ENCODE peak calls at places on chromosomes 1 and 21, in five cellular contexts. S, C, F, D and U are unnamed samples.
A peak's percentile ranks its signal among the peaks of the same experiment; 100 is the strongest.

GRCh38 chr21:33434770-33435360 is 31.7 kb downstream of the IFNGR2 start:
- DNase-seq in S (no peak), C (peak; percentile 99), F (no peak), D (no peak), U (no peak)

GRCh38 chr1:46065405-46065804 is 67.0 kb downstream of the PIK3R3 start:
- DNase-seq in S (no peak), C (no peak), F (peak; percentile 18), D (no peak), U (no peak)

GRCh38 chr1:155892801-155893200 is 18.3 kb downstream of the RIT1 start:
- DNase-seq in S (no peak), C (no peak), F (peak; percentile 37), D (no peak), U (no peak)

GRCh38 chr1:230812568-230812967 is 55.8 kb downstream of the C1orf198 start:
- DNase-seq in S (no peak), C (no peak), F (no peak), D (no peak), U (no peak)

GRCh38 chr1:41474490-41475271 is 9.8 kb downstream of the EDN2 start:
- DNase-seq in S (no peak), C (no peak), F (no peak), D (no peak), U (no peak)

GRCh38 chr1:27487927-27488522 is 1.9 kb downstream of the WASF2 start:
- DNase-seq in S (no peak), C (no peak), F (no peak), D (no peak), U (no peak)

GRCh38 chr1:66984491-66984890 is 59.7 kb downstream of the MIER1 start:
- DNase-seq in S (no peak), C (peak; percentile 62), F (no peak), D (no peak), U (no peak)

GRCh38 chr1:41516168-41516961 is 31.9 kb upstream of the EDN2 start:
- DNase-seq in S (peak; percentile 55), C (no peak), F (peak; percentile 67), D (peak; percentile 98), U (peak; percentile 62)

GRCh38 chr1:182120411-182121258 is 59.1 kb upstream of the ZNF648 start:
- DNase-seq in S (peak; percentile 91), C (no peak), F (no peak), D (no peak), U (no peak)

GRCh38 chr1:119331915-119332314 is 36.7 kb upstream of the HAO2 start:
- DNase-seq in S (no peak), C (no peak), F (no peak), D (no peak), U (no peak)

GRCh38 chr1:156048663-156049258 is 4.8 kb downstream of the UBQLN4 start:
- DNase-seq in S (no peak), C (no peak), F (no peak), D (no peak), U (no peak)

GRCh38 chr1:157496121-157496526 is 56.2 kb downstream of the FCRL5 start:
- DNase-seq in S (peak; percentile 36), C (no peak), F (peak; percentile 26), D (peak; percentile 58), U (peak; percentile 71)

GRCh38 chr1:43525995-43526394 is 4.7 kb upstream of the PTPRF start:
- DNase-seq in S (no peak), C (no peak), F (peak; percentile 67), D (no peak), U (no peak)

GRCh38 chr1:165577707-165578106 is 33.9 kb downstream of the LRRC52 start:
- DNase-seq in S (no peak), C (no peak), F (no peak), D (no peak), U (no peak)

GRCh38 chr1:12028957-12029511 is 9.7 kb downstream of the MIIP start:
- DNase-seq in S (no peak), C (no peak), F (no peak), D (no peak), U (no peak)
- TF ChIP-seq YY1 in S (no peak), C (no peak), F (no peak), D (no peak), U (no peak)

GRCh38 chr1:241902376-241903067 is 54.5 kb downstream of the EXO1 start:
- DNase-seq in S (no peak), C (no peak), F (no peak), D (no peak), U (no peak)
- TF ChIP-seq EZH2 in S (no peak), C (no peak), F (no peak), D (no peak), U (no peak)

GRCh38 chr21:42038826-42039425 is 28.8 kb upstream of the ZBTB21 start:
- DNase-seq in S (no peak), C (no peak), F (no peak), D (no peak), U (no peak)
- H3K9ac ChIP-seq in S (no peak overlapping the region), C (no peak overlapping the region), F (no peak overlapping the region), D (no peak overlapping the region), U (no peak overlapping the region)

DNA sequence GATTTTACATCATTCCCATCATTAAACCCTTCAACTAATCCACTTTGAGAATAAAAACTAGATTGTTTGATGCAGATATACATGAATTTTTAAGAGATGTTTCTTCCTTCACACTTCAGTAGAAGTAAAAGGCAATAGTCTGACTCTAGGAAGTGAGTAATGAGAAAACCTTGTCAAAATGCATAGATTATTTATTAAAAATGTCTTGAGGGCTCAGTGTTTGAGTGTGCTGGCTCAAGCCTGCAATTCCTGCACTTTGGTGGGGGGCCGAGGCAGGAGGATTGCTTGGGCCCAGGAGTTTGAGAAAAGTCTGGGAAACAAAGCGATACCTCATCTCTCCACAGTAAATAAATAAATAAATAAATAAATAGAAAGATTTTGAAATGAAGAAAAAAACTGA is 177.1 kb downstream of the NEGR1 start:
- DNase-seq in S (no peak), C (no peak), F (no peak), D (no peak), U (no peak)
- TF ChIP-seq YY1 in S (no peak), C (no peak), F (no peak), D (no peak), U (no peak)

GRCh38 chr1:32891241-32891570 is 4.9 kb downstream of the HPCA start:
- DNase-seq in S (no peak), C (no peak), F (no peak), D (no peak), U (no peak)

GRCh38 chr1:32891630-32892029 is 5.3 kb downstream of the HPCA start:
- DNase-seq in S (no peak), C (no peak), F (no peak), D (no peak), U (no peak)

GRCh38 chr1:32894019-32894600 is 7.1 kb downstream of the TMEM54 start:
- DNase-seq in S (no peak), C (no peak), F (no peak), D (no peak), U (peak; percentile 74)

GRCh38 chr1:32893198-32894018 is 7.1 kb downstream of the HPCA start:
- DNase-seq in S (no peak), C (no peak), F (no peak), D (peak; percentile 84), U (peak; percentile 83)

DNA sequence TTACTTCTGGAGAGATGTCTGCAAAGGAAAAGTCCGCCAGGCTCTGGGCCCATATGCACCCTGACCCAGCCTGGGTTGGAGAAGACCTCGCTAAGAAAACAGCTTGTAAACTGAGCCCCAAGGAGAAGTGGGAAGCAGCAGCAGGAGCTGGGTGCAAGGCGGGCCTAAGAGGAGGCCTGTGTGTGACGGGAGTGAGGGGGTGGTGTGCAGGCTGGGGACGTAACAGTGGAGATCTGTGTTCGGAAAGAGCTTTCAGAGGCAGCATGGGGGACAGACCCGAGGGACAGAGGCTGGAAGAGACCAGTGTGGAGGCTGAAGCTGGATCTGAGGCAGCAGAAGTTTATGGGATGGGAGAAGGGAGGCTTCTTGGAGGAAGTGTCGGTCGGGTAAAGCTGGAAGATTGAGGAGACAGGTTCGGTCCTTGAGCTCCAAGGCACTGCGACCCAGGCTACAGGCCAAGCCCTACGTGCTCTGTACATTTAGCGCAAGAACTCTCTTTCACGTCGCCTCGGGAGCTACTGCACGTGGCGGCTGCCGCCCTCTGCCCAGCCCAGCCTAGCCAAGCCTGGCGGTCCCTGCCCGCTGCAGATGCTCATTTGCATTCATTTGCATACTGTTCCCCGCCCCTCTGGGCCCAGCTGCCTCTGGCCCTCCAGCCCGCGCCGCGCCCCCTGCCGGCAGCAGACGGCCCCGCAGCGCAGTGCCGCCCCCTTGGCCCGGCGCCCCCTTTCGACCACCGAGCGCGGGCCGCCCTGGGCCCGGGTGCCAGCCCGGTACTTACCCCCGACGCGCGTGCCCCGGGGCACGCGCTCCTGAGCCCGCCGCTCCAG is 6.3 kb downstream of the HPCA start:
- DNase-seq in S (no peak), C (no peak), F (no peak), D (peak; percentile 85), U (peak; percentile 47)
- TF ChIP-seq EZH2 in S (no peak), C (no peak), F (no peak), D (no peak), U (no peak)

DNA sequence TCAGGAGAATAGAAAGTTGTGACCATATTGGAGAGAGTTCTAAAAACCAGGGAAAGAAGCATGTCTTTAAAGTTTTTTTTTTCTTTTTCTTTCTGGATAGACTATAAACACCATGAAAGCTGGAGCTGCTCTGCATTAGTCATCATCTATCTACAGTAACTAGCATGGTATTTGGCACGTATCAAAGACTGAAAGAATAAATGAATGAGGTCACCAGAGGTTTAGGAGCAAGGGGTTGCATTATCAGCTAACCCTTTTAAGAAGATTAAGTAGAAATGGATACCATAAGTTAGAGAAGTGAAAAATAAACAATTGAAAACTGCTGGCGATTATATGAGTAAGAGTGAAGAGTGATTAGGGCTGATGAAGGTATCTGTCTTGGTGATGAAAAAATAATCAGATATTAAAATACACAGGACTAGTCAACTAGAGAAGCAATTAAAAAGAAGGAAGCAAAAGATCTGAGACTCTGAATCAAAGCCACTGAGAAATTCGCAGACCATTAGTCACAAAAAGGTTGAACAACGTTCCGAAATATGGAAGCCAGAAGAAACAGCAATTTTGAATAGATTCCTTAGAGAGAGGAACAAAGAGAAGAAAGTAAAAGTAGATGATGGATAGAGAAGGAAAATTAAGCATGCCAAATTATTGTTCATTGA is 536.4 kb downstream of the DPYD start:
- DNase-seq in S (no peak), C (no peak), F (peak; percentile 54), D (no peak), U (no peak)
- H3K9ac ChIP-seq in S (no peak overlapping the region), C (no peak overlapping the region), F (no peak overlapping the region), D (no peak overlapping the region), U (no peak overlapping the region)